ENCODE peak calls at places on chromosomes 4 and X, in four cellular contexts. I is WERI-Rb-1, R is progenitor cell of endocrine pancreas, N is AG09319. W is an unnamed sample.

GRCh38 chr4:185280608-185281007 is 71.2 kb downstream of the SNX25 start:
- DNase-seq in I (no peak), R (no peak), N (no peak), W (no peak)

GRCh38 chr4:81827568-81828202 is 356.0 kb upstream of the RASGEF1B start:
- DNase-seq in I (no peak), R (no peak), N (no peak), W (no peak)

GRCh38 chr4:3860913-3861636 is 94.9 kb downstream of the ADRA2C start:
- DNase-seq in I (no peak), R (no peak), N (no peak), W (no peak)

GRCh38 chrX:140725500-140725899 is 15.9 kb downstream of the LINC00632 start:
- DNase-seq in I (no peak), R (no peak), N (no peak), W (no peak)

GRCh38 chrX:11430266-11430665 is 137.1 kb downstream of the AMELX start:
- DNase-seq in I (no peak), R (no peak), N (no peak), W (no peak)

GRCh38 chr4:23720556-23720955 is 169.3 kb downstream of the PPARGC1A start:
- DNase-seq in I (no peak), R (no peak), N (no peak), W (no peak)

GRCh38 chr4:3098346-3098745 is 23.9 kb downstream of the HTT start:
- DNase-seq in I (no peak), R (no peak), N (no peak), W (no peak)

GRCh38 chrX:40127052-40127451 is 29.3 kb upstream of the BCOR start:
- DNase-seq in I (no peak), R (no peak), N (no peak), W (no peak)

GRCh38 chr4:151990201-151990600 is 229.4 kb upstream of the GATB start:
- DNase-seq in I (no peak), R (no peak), N (no peak), W (no peak)

GRCh38 chr4:54109226-54110018 is 9.5 kb downstream of the GSX2 start:
- DNase-seq in I (no peak), R (no peak), N (no peak), W (no peak)

GRCh38 chr4:56250801-56251200 is 136.5 kb downstream of the AASDH start:
- DNase-seq in I (no peak), R (no peak), N (no peak), W (no peak)

GRCh38 chr4:113101669-113102068 is 52.2 kb downstream of the ANK2 start:
- DNase-seq in I (no peak), R (no peak), N (no peak), W (no peak)

GRCh38 chr4:78552398-78553396 is 1.1 kb downstream of the ANXA3 start:
- DNase-seq in I (no peak), R (peak; percentile 15), N (no peak), W (no peak)

GRCh38 chr4:184453402-184454160 is 20.8 kb downstream of the IRF2 start:
- DNase-seq in I (no peak), R (no peak), N (no peak), W (no peak)

GRCh38 chr4:73735231-73735630 is 5.1 kb upstream of the CXCL8 start:
- DNase-seq in I (no peak), R (no peak), N (no peak), W (no peak)

GRCh38 chr4:39655206-39655605 is 16.5 kb upstream of the SMIM14 start:
- DNase-seq in I (no peak), R (no peak), N (no peak), W (no peak)

GRCh38 chr4:101439926-101440325 is 92.6 kb upstream of the PPP3CA start:
- DNase-seq in I (no peak), R (no peak), N (no peak), W (no peak)

GRCh38 chr4:159018062-159018629 is 84.7 kb upstream of the RAPGEF2 start:
- DNase-seq in I (no peak), R (no peak), N (no peak), W (no peak)

GRCh38 chr4:118373614-118374255 is 20.9 kb upstream of the PRSS12 start:
- DNase-seq in I (no peak), R (no peak), N (no peak), W (no peak)
- TF ChIP-seq CTCF in I (no peak), R (no peak), N (no peak), W (no peak)

DNA sequence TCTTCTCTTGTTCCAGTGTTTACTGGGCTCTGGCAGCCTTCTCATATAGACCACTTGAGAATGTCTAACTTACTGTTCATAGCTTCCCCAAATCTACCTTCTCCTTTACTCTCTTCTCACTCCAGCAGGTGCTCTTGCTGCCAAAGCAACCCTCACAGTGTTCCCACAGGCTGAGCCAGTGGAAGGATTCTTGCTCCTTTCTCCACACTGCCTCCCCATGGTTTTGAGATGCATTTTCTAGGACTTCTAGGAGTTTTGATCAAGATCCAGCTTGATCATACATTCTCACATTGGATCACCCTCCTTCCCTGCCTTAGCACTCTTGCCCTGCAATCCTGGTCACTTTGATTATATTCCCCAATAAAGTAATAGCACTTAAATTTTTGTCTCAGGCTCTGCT is 230.8 kb downstream of the TMEM47 start:
- DNase-seq in I (no peak), R (no peak), N (no peak), W (no peak)
- TF ChIP-seq CTCF in I (peak; percentile 39), R (peak; percentile 31), N (no peak), W (no peak)

DNA sequence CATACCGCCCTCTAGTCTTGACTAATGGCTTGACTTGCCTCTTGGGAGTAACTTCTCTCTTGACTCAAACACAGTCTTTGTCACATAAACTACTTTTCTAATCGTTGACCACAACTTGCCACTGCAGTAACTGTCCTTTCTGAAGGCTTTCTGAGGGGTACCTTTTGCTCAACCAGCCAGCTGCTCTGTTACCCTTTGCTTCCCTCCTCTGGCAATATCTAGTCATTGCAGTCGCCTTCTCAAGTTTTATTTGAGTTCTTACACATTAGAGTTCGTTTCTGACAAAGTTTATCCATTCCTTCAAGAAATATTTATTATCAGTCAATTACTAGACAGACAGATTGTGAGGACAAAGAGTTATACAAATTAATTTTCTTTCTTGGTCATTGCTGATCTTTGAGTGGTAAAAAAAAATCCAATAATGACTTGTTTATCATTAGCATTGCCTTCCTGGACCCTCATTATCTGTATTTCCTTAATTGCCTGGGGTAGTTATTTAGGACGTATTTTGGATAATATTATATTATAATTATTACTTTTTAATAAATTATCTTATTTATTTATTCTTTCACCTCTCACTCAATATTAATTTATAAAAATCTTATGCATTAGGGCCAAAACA is 506.8 kb upstream of the PCDH10 start:
- DNase-seq in I (peak; percentile 60), R (peak; percentile 21), N (no peak), W (peak; percentile 41)
- TF ChIP-seq CTCF in I (peak; percentile 87), R (peak; percentile 94), N (peak; percentile 13), W (peak; percentile 77)

DNA sequence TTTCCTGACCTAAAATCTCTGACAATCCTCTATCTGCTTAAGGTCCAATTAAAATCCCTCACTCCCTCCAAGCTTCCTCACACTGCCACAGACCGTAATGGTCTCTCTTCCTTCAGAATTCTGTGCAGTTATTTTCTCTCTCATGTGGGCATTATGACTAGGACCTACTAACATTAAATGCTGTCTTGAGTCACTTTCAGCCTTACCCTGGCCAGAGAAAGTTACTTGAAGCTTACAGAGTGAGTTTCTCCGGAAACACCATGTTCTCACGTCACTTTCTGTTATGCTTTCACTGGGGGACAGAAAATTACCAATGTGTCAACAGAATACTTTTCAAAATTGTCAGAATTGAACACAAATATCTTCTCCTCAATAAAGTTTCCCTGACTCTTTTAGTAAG is 271.8 kb downstream of the INPP4B start:
- DNase-seq in I (no peak), R (no peak), N (no peak), W (no peak)
- TF ChIP-seq CTCF in I (no peak), R (no peak), N (no peak), W (no peak)

GRCh38 chrX:36957425-36958328 is 50.5 kb upstream of the FAM47C start:
- DNase-seq in I (no peak), R (peak; percentile 44), N (no peak), W (peak; percentile 40)
- TF ChIP-seq CTCF in I (no peak), R (peak; percentile 50), N (no peak), W (no peak)

GRCh38 chr4:112073201-112073600 is 72.1 kb upstream of the FAM241A start:
- DNase-seq in I (no peak), R (no peak), N (no peak), W (no peak)

GRCh38 chr4:112077743-112078142 is 67.5 kb upstream of the FAM241A start:
- DNase-seq in I (no peak), R (no peak), N (no peak), W (no peak)

GRCh38 chr4:112076919-112077608 is 68.2 kb upstream of the FAM241A start:
- DNase-seq in I (no peak), R (no peak), N (no peak), W (no peak)

DNA sequence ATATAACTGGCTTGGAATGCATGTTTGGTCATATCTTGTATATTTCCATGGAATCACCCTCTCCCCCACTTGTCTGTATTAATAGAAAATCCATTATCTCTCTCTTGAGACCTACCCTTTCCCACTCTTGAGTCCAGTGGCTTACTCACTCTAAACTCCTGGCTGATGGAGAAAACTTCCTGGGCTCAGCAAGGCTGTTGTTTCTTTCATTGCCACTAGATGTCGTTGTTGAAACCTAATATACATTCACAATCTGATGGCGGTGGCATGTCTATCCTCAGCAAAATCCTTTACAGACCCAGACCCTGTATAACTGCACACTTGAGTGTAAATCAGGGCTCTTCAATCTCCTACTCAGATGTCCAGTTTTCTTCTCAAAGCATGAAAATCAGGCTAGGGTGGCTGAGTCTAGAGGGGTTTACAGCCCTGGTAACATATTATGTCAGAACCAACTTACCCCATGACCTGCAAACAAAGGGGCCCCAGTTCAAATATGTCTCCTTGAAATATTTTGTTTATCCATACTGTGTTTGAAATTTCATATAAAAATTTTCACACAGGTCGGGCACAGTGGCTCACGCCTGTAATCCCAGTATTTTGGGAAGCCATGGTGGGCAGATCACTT is 70.0 kb upstream of the FAM241A start:
- DNase-seq in I (peak; percentile 52), R (no peak), N (peak; percentile 4), W (no peak)
- TF ChIP-seq CTCF in I (peak; percentile 79), R (peak; percentile 77), N (peak; percentile 73), W (peak; percentile 45)

DNA sequence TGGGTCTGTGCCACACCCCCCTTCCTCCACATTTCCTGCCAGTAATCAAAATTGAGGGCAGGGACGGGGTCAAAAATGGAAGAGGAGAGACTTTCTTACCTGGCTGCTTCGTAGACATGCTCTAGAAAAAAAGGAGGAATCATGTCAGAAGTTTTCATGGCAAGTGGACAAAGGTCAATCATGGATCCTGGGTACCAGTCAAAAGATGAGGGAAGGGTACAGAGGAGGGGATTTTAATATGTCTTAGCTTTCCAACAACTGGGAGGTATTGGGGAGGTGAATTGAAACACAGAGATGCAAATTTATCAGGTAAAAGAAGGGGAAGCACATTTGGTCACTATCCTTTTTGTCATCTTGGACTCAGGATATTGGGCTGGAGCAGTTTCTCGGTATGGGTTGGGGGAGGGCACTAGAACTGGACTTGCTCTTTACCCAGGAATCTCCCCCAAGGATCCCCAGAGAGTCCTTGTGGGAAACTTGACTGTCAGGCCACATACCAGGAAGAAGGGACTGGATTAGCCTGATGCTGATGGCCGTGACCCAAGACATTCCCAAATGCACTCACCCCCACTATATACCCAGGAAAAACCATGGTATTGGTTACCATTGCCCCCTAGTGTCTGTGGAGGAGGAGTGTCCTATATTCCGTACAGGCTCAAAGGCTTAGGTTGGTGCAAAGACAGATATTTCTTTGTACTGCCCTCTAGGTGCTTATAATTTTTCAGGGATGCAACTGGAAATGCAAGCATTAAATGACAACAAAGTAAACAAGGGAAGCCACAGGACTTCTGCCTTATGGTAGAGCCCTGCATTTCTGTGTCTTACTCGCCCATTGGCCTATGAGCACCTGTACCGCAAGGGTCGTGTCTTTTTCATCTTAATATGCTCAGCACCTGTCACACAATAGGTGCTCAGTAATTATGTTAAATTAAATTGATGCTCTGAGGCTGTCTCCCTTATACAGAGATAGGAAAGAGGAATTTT is 16.8 kb downstream of the VSIG4 start:
- DNase-seq in I (no peak), R (no peak), N (no peak), W (no peak)
- TF ChIP-seq CTCF in I (no peak), R (no peak), N (no peak), W (no peak)